ENCODE peak calls at places on chromosomes 11 and 22, in seven cellular contexts. One of them, this sample, is unnamed.

GRCh38 chr22:39296981-39297489 is 22.4 kb downstream of the RPL3 start:
- DNase-seq in heart left ventricle: no peak
- DNase-seq in mucosa of descending colon: no peak
- DNase-seq in Caco-2: no peak
- DNase-seq in esophagus squamous epithelium: no peak
- DNase-seq in OCI-LY7: no peak
- DNase-seq in left lung: no peak
- DNase-seq in this sample: no peak

GRCh38 chr22:36330655-36331305 is 57.0 kb downstream of the MYH9 start:
- DNase-seq in heart left ventricle: no peak
- DNase-seq in mucosa of descending colon: no peak
- DNase-seq in Caco-2: no peak
- DNase-seq in esophagus squamous epithelium: no peak
- DNase-seq in OCI-LY7: no peak
- DNase-seq in left lung: no peak
- DNase-seq in this sample: no peak

GRCh38 chr22:30830907-30831306 is 136.2 kb downstream of the OSBP2 start:
- DNase-seq in heart left ventricle: no peak
- DNase-seq in mucosa of descending colon: peak; percentile 43
- DNase-seq in Caco-2: no peak
- DNase-seq in esophagus squamous epithelium: no peak
- DNase-seq in OCI-LY7: no peak
- DNase-seq in left lung: no peak
- DNase-seq in this sample: peak; percentile 2

GRCh38 chr11:6856871-6857270 is 6.0 kb upstream of the OR10A2 start:
- DNase-seq in heart left ventricle: no peak
- DNase-seq in mucosa of descending colon: no peak
- DNase-seq in Caco-2: no peak
- DNase-seq in esophagus squamous epithelium: no peak
- DNase-seq in OCI-LY7: no peak
- DNase-seq in left lung: no peak
- DNase-seq in this sample: peak; percentile 22

GRCh38 chr11:61769169-61769920 is 16.9 kb downstream of the MYRF start:
- DNase-seq in heart left ventricle: no peak
- DNase-seq in mucosa of descending colon: no peak
- DNase-seq in Caco-2: peak; percentile 91
- DNase-seq in esophagus squamous epithelium: no peak
- DNase-seq in OCI-LY7: no peak
- DNase-seq in left lung: no peak
- DNase-seq in this sample: no peak

GRCh38 chr22:40436460-40437431 is 66.4 kb downstream of the SGSM3 start:
- DNase-seq in heart left ventricle: no peak
- DNase-seq in mucosa of descending colon: no peak
- DNase-seq in Caco-2: peak; percentile 40
- DNase-seq in esophagus squamous epithelium: no peak
- DNase-seq in OCI-LY7: peak; percentile 95
- DNase-seq in left lung: no peak
- DNase-seq in this sample: peak; percentile 54

GRCh38 chr11:69915501-69916250 is 96.5 kb upstream of the FGF3 start:
- DNase-seq in heart left ventricle: peak; percentile 90
- DNase-seq in mucosa of descending colon: peak; percentile 93
- DNase-seq in Caco-2: peak; percentile 93
- DNase-seq in esophagus squamous epithelium: no peak
- DNase-seq in OCI-LY7: peak; percentile 48
- DNase-seq in left lung: peak; percentile 72
- DNase-seq in this sample: peak; percentile 66

GRCh38 chr22:29635734-29636357 is 32.4 kb downstream of the NF2 start:
- DNase-seq in heart left ventricle: no peak
- DNase-seq in mucosa of descending colon: no peak
- DNase-seq in Caco-2: peak; percentile 29
- DNase-seq in esophagus squamous epithelium: no peak
- DNase-seq in OCI-LY7: peak; percentile 58
- DNase-seq in left lung: no peak
- DNase-seq in this sample: peak; percentile 39

GRCh38 chr11:119912214-119912613 is 183.2 kb upstream of the NECTIN1 start:
- DNase-seq in heart left ventricle: no peak
- DNase-seq in mucosa of descending colon: no peak
- DNase-seq in Caco-2: no peak
- DNase-seq in esophagus squamous epithelium: no peak
- DNase-seq in OCI-LY7: no peak
- DNase-seq in left lung: no peak
- DNase-seq in this sample: no peak

GRCh38 chr11:76161261-76161961 is 44.9 kb downstream of the WNT11 start:
- DNase-seq in heart left ventricle: no peak
- DNase-seq in mucosa of descending colon: no peak
- DNase-seq in Caco-2: no peak
- DNase-seq in esophagus squamous epithelium: no peak
- DNase-seq in OCI-LY7: no peak
- DNase-seq in left lung: no peak
- DNase-seq in this sample: no peak

GRCh38 chr11:61297341-61297740 is 2.2 kb upstream of the VWCE start:
- DNase-seq in heart left ventricle: no peak
- DNase-seq in mucosa of descending colon: no peak
- DNase-seq in Caco-2: no peak
- DNase-seq in esophagus squamous epithelium: no peak
- DNase-seq in OCI-LY7: no peak
- DNase-seq in left lung: no peak
- DNase-seq in this sample: no peak

GRCh38 chr11:66562907-66563583 is 5.4 kb downstream of the CTSF start:
- DNase-seq in heart left ventricle: no peak
- DNase-seq in mucosa of descending colon: no peak
- DNase-seq in Caco-2: no peak
- DNase-seq in esophagus squamous epithelium: no peak
- DNase-seq in OCI-LY7: no peak
- DNase-seq in left lung: no peak
- DNase-seq in this sample: no peak

GRCh38 chr22:43825651-43826050 is 13.5 kb upstream of the EFCAB6 start:
- DNase-seq in heart left ventricle: no peak
- DNase-seq in mucosa of descending colon: no peak
- DNase-seq in Caco-2: no peak
- DNase-seq in esophagus squamous epithelium: no peak
- DNase-seq in OCI-LY7: no peak
- DNase-seq in left lung: no peak
- DNase-seq in this sample: no peak

GRCh38 chr22:21012446-21013407 is 2.2 kb upstream of the P2RX6 start:
- DNase-seq in heart left ventricle: no peak
- DNase-seq in mucosa of descending colon: no peak
- DNase-seq in Caco-2: no peak
- DNase-seq in esophagus squamous epithelium: no peak
- DNase-seq in OCI-LY7: no peak
- DNase-seq in left lung: no peak
- DNase-seq in this sample: no peak

GRCh38 chr11:47861762-47862161 is 13.6 kb upstream of the NUP160 start:
- DNase-seq in heart left ventricle: no peak
- DNase-seq in mucosa of descending colon: no peak
- DNase-seq in Caco-2: no peak
- DNase-seq in esophagus squamous epithelium: no peak
- DNase-seq in OCI-LY7: no peak
- DNase-seq in left lung: no peak
- DNase-seq in this sample: no peak

GRCh38 chr22:30783021-30783420 is 88.3 kb downstream of the OSBP2 start:
- DNase-seq in heart left ventricle: no peak
- DNase-seq in mucosa of descending colon: no peak
- DNase-seq in Caco-2: peak; percentile 38
- DNase-seq in esophagus squamous epithelium: no peak
- DNase-seq in OCI-LY7: no peak
- DNase-seq in left lung: no peak
- DNase-seq in this sample: no peak

GRCh38 chr22:37234736-37235711 is 9.0 kb downstream of the RAC2 start:
- DNase-seq in heart left ventricle: no peak
- DNase-seq in mucosa of descending colon: no peak
- DNase-seq in Caco-2: no peak
- DNase-seq in esophagus squamous epithelium: no peak
- DNase-seq in OCI-LY7: peak; percentile 54
- DNase-seq in left lung: peak; percentile 20
- DNase-seq in this sample: no peak

GRCh38 chr11:121127809-121128208 is 26.8 kb downstream of the TECTA start:
- DNase-seq in heart left ventricle: no peak
- DNase-seq in mucosa of descending colon: no peak
- DNase-seq in Caco-2: no peak
- DNase-seq in esophagus squamous epithelium: no peak
- DNase-seq in OCI-LY7: no peak
- DNase-seq in left lung: no peak
- DNase-seq in this sample: no peak

GRCh38 chr22:41772198-41772597 is 28.3 kb upstream of the CCDC134 start:
- DNase-seq in heart left ventricle: no peak
- DNase-seq in mucosa of descending colon: no peak
- DNase-seq in Caco-2: no peak
- DNase-seq in esophagus squamous epithelium: no peak
- DNase-seq in OCI-LY7: no peak
- DNase-seq in left lung: no peak
- DNase-seq in this sample: no peak

GRCh38 chr11:11157201-11157600 is 195.8 kb downstream of the CSNK2A3 start:
- DNase-seq in heart left ventricle: no peak
- DNase-seq in mucosa of descending colon: peak; percentile 21
- DNase-seq in Caco-2: peak; percentile 68
- DNase-seq in esophagus squamous epithelium: no peak
- DNase-seq in OCI-LY7: peak; percentile 40
- DNase-seq in left lung: no peak
- DNase-seq in this sample: peak; percentile 30

GRCh38 chr22:43216738-43217137 is 29.8 kb upstream of the TTLL12 start:
- DNase-seq in heart left ventricle: no peak
- DNase-seq in mucosa of descending colon: no peak
- DNase-seq in Caco-2: no peak
- DNase-seq in esophagus squamous epithelium: no peak
- DNase-seq in OCI-LY7: peak; percentile 25
- DNase-seq in left lung: no peak
- DNase-seq in this sample: no peak

GRCh38 chr11:27603376-27603775 is 96.8 kb upstream of the LIN7C start:
- DNase-seq in heart left ventricle: no peak
- DNase-seq in mucosa of descending colon: no peak
- DNase-seq in Caco-2: no peak
- DNase-seq in esophagus squamous epithelium: no peak
- DNase-seq in OCI-LY7: no peak
- DNase-seq in left lung: no peak
- DNase-seq in this sample: no peak
- TF ChIP-seq CTCF in heart left ventricle: no peak
- TF ChIP-seq CTCF in mucosa of descending colon: no peak
- TF ChIP-seq CTCF in Caco-2: no peak
- TF ChIP-seq CTCF in esophagus squamous epithelium: no peak
- TF ChIP-seq CTCF in OCI-LY7: no peak
- TF ChIP-seq CTCF in left lung: no peak
- TF ChIP-seq CTCF in this sample: no peak

DNA sequence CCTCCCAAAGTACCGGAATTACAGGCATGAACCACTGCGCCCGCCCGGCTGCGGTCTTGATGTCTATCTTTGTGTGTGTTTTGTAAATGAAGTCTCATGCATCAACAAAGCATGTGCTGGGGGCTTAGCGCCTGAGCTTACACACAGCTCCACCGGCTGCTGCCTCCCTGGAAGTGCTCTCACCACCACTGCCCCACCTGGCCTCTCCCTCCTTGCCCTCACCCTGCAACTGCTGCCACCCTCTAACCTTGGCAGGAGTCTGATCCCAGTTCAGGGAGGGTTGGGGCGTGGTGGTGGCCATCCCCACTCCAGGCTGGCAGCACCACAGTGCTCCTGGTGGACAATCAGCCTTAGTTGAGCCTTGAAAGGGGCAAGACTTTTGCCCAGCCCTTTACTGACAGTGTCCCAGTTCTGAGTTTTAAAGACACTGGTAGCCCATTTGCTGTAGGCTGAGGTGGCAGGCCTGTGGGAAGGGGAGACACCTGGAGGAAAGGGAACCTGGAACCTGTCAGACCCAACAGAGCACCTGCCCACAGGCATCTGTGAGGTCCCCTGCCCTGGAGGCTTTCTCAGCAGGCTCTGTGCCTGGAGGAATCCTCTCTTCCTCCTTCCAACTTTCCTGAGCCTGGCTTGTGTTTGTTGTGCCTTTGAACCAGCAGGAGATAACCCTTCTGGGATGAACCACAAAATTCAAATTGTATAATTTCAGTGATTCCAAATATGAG is 42.4 kb upstream of the WEE1 start:
- DNase-seq in heart left ventricle: no peak
- DNase-seq in mucosa of descending colon: peak; percentile 69
- DNase-seq in Caco-2: no peak
- DNase-seq in esophagus squamous epithelium: no peak
- DNase-seq in OCI-LY7: no peak
- DNase-seq in left lung: peak; percentile 52
- DNase-seq in this sample: no peak
- TF ChIP-seq CTCF in heart left ventricle: no peak
- TF ChIP-seq CTCF in mucosa of descending colon: no peak
- TF ChIP-seq CTCF in Caco-2: no peak
- TF ChIP-seq CTCF in esophagus squamous epithelium: no peak
- TF ChIP-seq CTCF in OCI-LY7: no peak
- TF ChIP-seq CTCF in left lung: no peak
- TF ChIP-seq CTCF in this sample: no peak

GRCh38 chr11:95413021-95413420 is 182.0 kb upstream of the SESN3 start:
- DNase-seq in heart left ventricle: no peak
- DNase-seq in mucosa of descending colon: no peak
- DNase-seq in Caco-2: no peak
- DNase-seq in esophagus squamous epithelium: no peak
- DNase-seq in OCI-LY7: no peak
- DNase-seq in left lung: no peak
- DNase-seq in this sample: no peak

GRCh38 chr11:95414217-95414616 is 183.2 kb upstream of the SESN3 start:
- DNase-seq in heart left ventricle: no peak
- DNase-seq in mucosa of descending colon: no peak
- DNase-seq in Caco-2: no peak
- DNase-seq in esophagus squamous epithelium: no peak
- DNase-seq in OCI-LY7: no peak
- DNase-seq in left lung: no peak
- DNase-seq in this sample: no peak

GRCh38 chr11:95415837-95416288 is 184.9 kb upstream of the SESN3 start:
- DNase-seq in heart left ventricle: no peak
- DNase-seq in mucosa of descending colon: no peak
- DNase-seq in Caco-2: no peak
- DNase-seq in esophagus squamous epithelium: no peak
- DNase-seq in OCI-LY7: no peak
- DNase-seq in left lung: no peak
- DNase-seq in this sample: no peak

GRCh38 chr11:95413761-95414160 is 182.8 kb upstream of the SESN3 start:
- DNase-seq in heart left ventricle: no peak
- DNase-seq in mucosa of descending colon: no peak
- DNase-seq in Caco-2: no peak
- DNase-seq in esophagus squamous epithelium: no peak
- DNase-seq in OCI-LY7: no peak
- DNase-seq in left lung: no peak
- DNase-seq in this sample: no peak

GRCh38 chr11:95412074-95412473 is 181.1 kb upstream of the SESN3 start:
- DNase-seq in heart left ventricle: no peak
- DNase-seq in mucosa of descending colon: no peak
- DNase-seq in Caco-2: no peak
- DNase-seq in esophagus squamous epithelium: no peak
- DNase-seq in OCI-LY7: no peak
- DNase-seq in left lung: no peak
- DNase-seq in this sample: no peak
- TF ChIP-seq CTCF in heart left ventricle: no peak
- TF ChIP-seq CTCF in mucosa of descending colon: no peak
- TF ChIP-seq CTCF in Caco-2: no peak
- TF ChIP-seq CTCF in esophagus squamous epithelium: no peak
- TF ChIP-seq CTCF in OCI-LY7: no peak
- TF ChIP-seq CTCF in left lung: no peak
- TF ChIP-seq CTCF in this sample: no peak

DNA sequence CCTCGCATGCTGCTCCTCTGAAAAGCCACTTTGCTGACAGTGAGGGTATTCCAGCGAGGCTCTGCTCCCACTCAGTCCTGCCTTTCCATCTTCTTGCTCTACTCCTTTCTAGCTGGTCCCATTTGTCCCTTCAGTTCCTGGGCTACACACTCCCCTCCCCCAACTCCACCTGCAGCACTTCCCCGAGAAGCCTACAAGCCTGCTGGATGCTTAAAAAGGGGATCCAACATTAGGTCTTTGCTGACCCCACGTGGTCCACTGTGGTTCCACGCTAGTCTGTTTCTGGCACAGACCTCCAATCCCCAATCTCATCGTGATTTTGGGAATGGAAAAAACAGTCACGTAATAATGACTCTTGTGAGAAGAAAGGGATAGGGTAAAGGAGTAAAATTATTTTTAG is 121.6 kb upstream of the SNX19 start:
- DNase-seq in heart left ventricle: no peak
- DNase-seq in mucosa of descending colon: no peak
- DNase-seq in Caco-2: peak; percentile 24
- DNase-seq in esophagus squamous epithelium: no peak
- DNase-seq in OCI-LY7: no peak
- DNase-seq in left lung: no peak
- DNase-seq in this sample: no peak
- TF ChIP-seq CTCF in heart left ventricle: no peak
- TF ChIP-seq CTCF in mucosa of descending colon: no peak
- TF ChIP-seq CTCF in Caco-2: peak; percentile 49
- TF ChIP-seq CTCF in esophagus squamous epithelium: no peak
- TF ChIP-seq CTCF in OCI-LY7: no peak
- TF ChIP-seq CTCF in left lung: no peak
- TF ChIP-seq CTCF in this sample: peak; percentile 26